ENCODE peak calls at places on chromosomes 13 and 19, in five cellular contexts. T is GM06990, O is BE2C, B is fibroblast of lung, P is activated B cell treated with CpG ODN at 0.5 μM for 24 hours. J is an unnamed sample.

GRCh38 chr13:33676700-33677048 is 141.3 kb upstream of the RFC3 start:
- DNase-seq in T (no peak), O (peak), B (peak), P (no peak), J (no peak)

GRCh38 chr13:110925023-110925608 is 10.2 kb upstream of the ANKRD10 start:
- DNase-seq in T (no peak), O (no peak), B (no peak), P (no peak), J (no peak)

GRCh38 chr19:17448190-17448967 is at the start of gene TMEM221:
- DNase-seq in T (peak), O (peak), B (peak), P (peak), J (peak)

GRCh38 chr19:47509170-47509847 is 5.6 kb downstream of the NAPA start:
- DNase-seq in T (no peak), O (no peak), B (no peak), P (no peak), J (no peak)

GRCh38 chr13:75544681-75545333 is 4.8 kb upstream of the UCHL3 start:
- DNase-seq in T (no peak), O (no peak), B (peak), P (no peak), J (no peak)

GRCh38 chr13:53254495-53254894 is 225.9 kb downstream of the OLFM4 start:
- DNase-seq in T (no peak), O (no peak), B (no peak), P (no peak), J (no peak)

GRCh38 chr19:51698296-51698695 is 5.2 kb downstream of the SPACA6 start:
- DNase-seq in T (no peak), O (no peak), B (peak), P (no peak), J (no peak)

GRCh38 chr13:99003851-99004471 is 26.1 kb upstream of the DOCK9 start:
- DNase-seq in T (no peak), O (no peak), B (no peak), P (no peak), J (no peak)

GRCh38 chr13:56338421-56338820 is 802.3 kb upstream of the PRR20A start:
- DNase-seq in T (no peak), O (no peak), B (no peak), P (no peak), J (no peak)

GRCh38 chr19:48461982-48462655 is 6.7 kb downstream of the KCNJ14 start:
- DNase-seq in T (peak), O (no peak), B (no peak), P (no peak), J (peak)

GRCh38 chr13:45482571-45483173 is 17.9 kb downstream of the COG3 start:
- DNase-seq in T (no peak), O (no peak), B (peak), P (no peak), J (no peak)

GRCh38 chr13:98506343-98507059 is 70.4 kb downstream of the STK24 start:
- DNase-seq in T (no peak), O (no peak), B (peak), P (no peak), J (no peak)

GRCh38 chr19:18452386-18452785 is 14.5 kb upstream of the ISYNA1 start:
- DNase-seq in T (no peak), O (no peak), B (no peak), P (no peak), J (no peak)

GRCh38 chr13:48160879-48161278 is 66.0 kb upstream of the MED4 start:
- DNase-seq in T (no peak), O (no peak), B (peak), P (no peak), J (no peak)

GRCh38 chr19:40279761-40280607 is 5.2 kb downstream of the AKT2 start:
- DNase-seq in T (no peak), O (no peak), B (no peak), P (peak), J (no peak)

GRCh38 chr19:36113895-36114762 is 546 bp downstream of the POLR2I start:
- DNase-seq in T (no peak), O (no peak), B (peak), P (no peak), J (peak)

GRCh38 chr19:29969891-29970290 is 27.9 kb downstream of the URI1 start:
- DNase-seq in T (no peak), O (no peak), B (no peak), P (no peak), J (no peak)

DNA sequence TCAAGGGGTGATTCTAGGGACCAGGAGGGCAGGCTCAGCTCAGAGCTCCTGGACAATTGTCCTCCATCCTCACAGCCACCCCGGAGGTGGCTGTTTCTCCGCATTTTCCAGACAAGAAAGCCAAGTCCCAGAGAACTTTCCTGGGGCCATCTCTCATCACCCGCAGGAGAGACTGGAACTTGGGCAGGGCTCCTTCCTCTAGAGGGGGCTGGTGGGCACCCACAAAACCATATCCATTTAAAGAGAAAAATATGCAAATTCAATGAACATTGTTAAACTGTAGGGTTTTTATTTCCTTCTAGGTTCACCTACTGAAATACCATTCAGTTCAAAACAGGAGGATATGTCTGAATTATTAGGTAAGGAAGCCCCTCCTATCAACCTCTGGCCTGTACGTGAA is 16.6 kb downstream of the SPACA7 start:
- DNase-seq in T (no peak), O (no peak), B (no peak), P (no peak), J (no peak)
- TF ChIP-seq CTCF in T (no peak), O (peak), B (no peak), P (no peak), J (no peak)

GRCh38 chr13:27203854-27204253 is 32.2 kb upstream of the USP12 start:
- DNase-seq in T (no peak), O (no peak), B (no peak), P (no peak), J (no peak)
- TF ChIP-seq CTCF in T (peak), O (peak), B (peak), P (no peak), J (no peak)

GRCh38 chr13:27283906-27284523 is 13.4 kb downstream of the RASL11A start:
- DNase-seq in T (no peak), O (no peak), B (no peak), P (no peak), J (no peak)
- TF ChIP-seq CTCF in T (peak), O (peak), B (peak), P (no peak), J (no peak)

GRCh38 chr19:3443840-3444694 is 36.3 kb downstream of the SMIM24 start:
- DNase-seq in T (no peak), O (peak), B (peak), P (no peak), J (peak)
- TF ChIP-seq CTCF in T (no peak), O (no peak), B (no peak), P (no peak), J (no peak)

GRCh38 chr19:13505761-13506549 is at the start of gene CACNA1A:
- DNase-seq in T (no peak), O (peak), B (peak), P (peak), J (peak)

GRCh38 chr19:13505164-13505695 is 1.0 kb downstream of the CACNA1A start:
- DNase-seq in T (no peak), O (no peak), B (no peak), P (no peak), J (no peak)

GRCh38 chr19:13503570-13504235 is 2.6 kb downstream of the CACNA1A start:
- DNase-seq in T (no peak), O (no peak), B (no peak), P (no peak), J (no peak)

GRCh38 chr19:13507053-13507611 is 853 bp upstream of the CACNA1A start:
- DNase-seq in T (no peak), O (no peak), B (peak), P (no peak), J (no peak)

GRCh38 chr19:13506550-13506878 is 235 bp upstream of the CACNA1A start:
- DNase-seq in T (no peak), O (no peak), B (peak), P (no peak), J (no peak)
- TF ChIP-seq CTCF in T (no peak), O (no peak), B (no peak), P (no peak), J (no peak)

GRCh38 chr13:40981949-40982348 is 37.2 kb downstream of the ELF1 start:
- DNase-seq in T (no peak), O (no peak), B (no peak), P (no peak), J (no peak)
- TF ChIP-seq CTCF in T (no peak), O (no peak), B (no peak), P (no peak), J (no peak)

GRCh38 chr13:114234266-114234644 is 442 bp upstream of the CDC16 start:
- DNase-seq in T (no peak), O (no peak), B (no peak), P (no peak), J (no peak)

GRCh38 chr13:114235697-114236096 is 1.0 kb downstream of the CDC16 start:
- DNase-seq in T (no peak), O (no peak), B (no peak), P (no peak), J (no peak)

GRCh38 chr13:114236224-114236623 is 1.5 kb downstream of the CDC16 start:
- DNase-seq in T (no peak), O (no peak), B (no peak), P (no peak), J (no peak)

GRCh38 chr13:114237415-114238112 is 2.9 kb downstream of the CDC16 start:
- DNase-seq in T (no peak), O (no peak), B (no peak), P (no peak), J (no peak)

DNA sequence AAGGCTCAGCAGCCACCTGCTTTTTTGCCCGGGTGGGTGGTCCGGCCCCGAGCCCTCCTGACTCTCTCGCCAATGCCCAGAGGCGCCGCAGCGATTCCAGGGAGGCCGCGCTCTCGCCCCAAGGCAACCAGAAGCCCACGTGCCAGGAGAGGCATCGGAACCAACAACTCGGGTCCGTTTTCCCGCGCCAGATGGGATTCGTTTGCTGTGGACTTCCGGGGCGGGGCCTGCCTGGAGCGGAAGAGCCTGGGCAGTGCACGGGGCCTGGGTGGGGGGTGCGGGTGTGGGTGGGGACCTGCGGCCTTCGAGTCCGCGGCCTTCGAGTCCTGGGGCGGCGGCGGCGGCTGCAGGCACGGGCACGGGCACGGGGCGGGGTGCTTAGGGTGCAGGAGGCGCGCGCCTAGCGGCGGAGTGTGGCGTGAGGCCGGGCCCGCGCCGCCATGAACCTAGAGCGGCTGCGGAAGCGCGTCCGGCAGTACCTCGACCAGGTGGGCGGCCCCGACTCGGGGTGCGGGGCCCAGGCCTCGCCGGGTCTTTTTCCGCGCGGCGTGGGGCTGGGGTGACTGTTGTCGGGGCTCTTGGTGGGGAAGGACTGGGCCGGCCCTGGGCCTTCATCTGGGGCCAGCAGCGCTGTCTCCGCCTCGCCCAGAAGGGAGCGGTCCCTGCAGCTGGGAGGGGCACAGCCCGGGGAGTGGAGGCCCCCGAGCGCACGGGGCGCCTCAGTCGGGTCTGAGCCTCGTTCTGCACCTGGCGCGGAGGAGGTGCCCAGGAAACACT is at the start of gene CDC16:
- DNase-seq in T (peak), O (peak), B (peak), P (peak), J (peak)
- TF ChIP-seq CTCF in T (no peak), O (no peak), B (no peak), P (no peak), J (peak)

DNA sequence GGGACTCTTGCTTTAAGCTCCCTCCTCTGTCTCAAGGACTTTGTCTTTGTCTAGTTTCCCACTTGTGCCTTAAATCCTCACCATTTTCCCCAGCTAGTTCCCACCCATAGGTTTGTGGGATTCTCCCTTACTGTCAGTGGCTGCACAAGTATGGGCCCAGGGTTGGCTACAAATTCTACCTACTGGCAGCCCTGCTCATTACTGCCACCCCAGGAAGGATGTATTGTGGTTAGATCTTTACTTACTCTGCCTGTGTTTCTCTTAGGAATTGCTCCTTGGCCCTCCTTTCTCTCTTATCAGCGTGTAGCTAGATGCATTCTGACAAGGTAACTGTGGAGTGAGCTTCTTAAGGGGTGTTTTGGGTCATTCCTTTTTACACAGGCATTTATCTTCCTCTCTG is 413.5 kb upstream of the PCDH9 start:
- DNase-seq in T (no peak), O (no peak), B (no peak), P (no peak), J (no peak)
- TF ChIP-seq CTCF in T (no peak), O (peak), B (no peak), P (no peak), J (no peak)

GRCh38 chr19:10432736-10433130 is 12.4 kb downstream of the PDE4A start:
- DNase-seq in T (no peak), O (no peak), B (no peak), P (no peak), J (no peak)

GRCh38 chr19:10431943-10432735 is 11.8 kb downstream of the PDE4A start:
- DNase-seq in T (peak), O (peak), B (peak), P (peak), J (peak)

GRCh38 chr19:10433131-10433536 is 12.8 kb downstream of the PDE4A start:
- DNase-seq in T (no peak), O (no peak), B (no peak), P (no peak), J (no peak)

GRCh38 chr19:10430505-10431253 is 10.3 kb downstream of the PDE4A start:
- DNase-seq in T (peak), O (peak), B (peak), P (no peak), J (no peak)

GRCh38 chr19:10431254-10431942 is 11.1 kb downstream of the PDE4A start:
- DNase-seq in T (peak), O (no peak), B (peak), P (peak), J (no peak)
- TF ChIP-seq CTCF in T (no peak), O (no peak), B (no peak), P (no peak), J (no peak)

J was measured in glutamatergic neuron.